ENCODE peak calls at places on chromosomes 4 and X, in eight cellular contexts. Y is A673; D is stimulated activated CD8-positive, alpha-beta memory T cell treated with anti-CD3 and anti-CD28 coated beads, Interleukin-4, amount 100 ng/mL, for 24 hours; G is head of caudate nucleus; W is naive B cell; J is HEK293T; X is iPS DF 19.7; U is fibroblast of lung. F is an unnamed sample.

GRCh38 chr4:153222162-153222789 is 18.0 kb downstream of the TRIM2 start:
- DNase-seq in Y (peak; percentile 93), D (no peak), G (peak; percentile 33), W (peak; percentile 45), J (peak; percentile 55), X (no peak), U (peak; percentile 84), F (peak; percentile 55)

GRCh38 chrX:6644411-6644810 is 109.5 kb upstream of the VCX3A start:
- DNase-seq in Y (peak; percentile 37), D (no peak), G (no peak), W (no peak), J (no peak), X (no peak), U (no peak), F (no peak)

GRCh38 chrX:47187106-47187677 is 6.4 kb upstream of the UBA1 start:
- DNase-seq in Y (no peak), D (no peak), G (no peak), W (no peak), J (no peak), X (no peak), U (no peak), F (no peak)

GRCh38 chr4:8586246-8586645 is 6.1 kb downstream of the GPR78 start:
- DNase-seq in Y (no peak), D (no peak), G (no peak), W (no peak), J (no peak), X (no peak), U (no peak), F (no peak)

GRCh38 chr4:8184061-8184460 is 15.0 kb upstream of the SH3TC1 start:
- DNase-seq in Y (no peak), D (no peak), G (no peak), W (no peak), J (no peak), X (no peak), U (peak; percentile 35), F (no peak)

GRCh38 chr4:10456270-10457254 is 664 bp downstream of the ZNF518B start:
- DNase-seq in Y (no peak), D (peak; percentile 26), G (no peak), W (peak; percentile 55), J (peak; percentile 9), X (no peak), U (peak; percentile 70), F (no peak)

GRCh38 chrX:23819385-23820234 is 36.6 kb downstream of the SAT1 start:
- DNase-seq in Y (no peak), D (no peak), G (no peak), W (no peak), J (no peak), X (no peak), U (peak; percentile 77), F (no peak)

GRCh38 chrX:44415639-44416386 is 72.3 kb upstream of the EFHC2 start:
- DNase-seq in Y (no peak), D (no peak), G (no peak), W (no peak), J (no peak), X (no peak), U (no peak), F (no peak)

GRCh38 chr4:95537181-95537580 is 11.6 kb downstream of the UNC5C start:
- DNase-seq in Y (no peak), D (no peak), G (no peak), W (no peak), J (no peak), X (no peak), U (peak; percentile 50), F (no peak)

GRCh38 chrX:132467029-132467428 is 21.8 kb downstream of the MBNL3 start:
- DNase-seq in Y (no peak), D (no peak), G (no peak), W (no peak), J (no peak), X (no peak), U (peak; percentile 18), F (no peak)